ENCODE peak calls at places on chromosomes 5 and 9, in seven cellular contexts. W, G, X, K, H, P and S are unnamed samples.
A peak's percentile ranks its signal among the peaks of the same experiment; 100 is the strongest.

GRCh38 chr5:79705632-79706031 is 16.0 kb downstream of the CMYA5 start:
- DNase-seq in W (no peak), G (no peak), X (no peak), K (no peak), H (no peak), P (no peak), S (no peak)

GRCh38 chr5:439636-440035 is 3.3 kb upstream of the EXOC3 start:
- DNase-seq in W (no peak), G (no peak), X (no peak), K (no peak), H (no peak), P (peak; percentile 50), S (peak; percentile 36)

GRCh38 chr5:151130922-151131891 is 26.4 kb downstream of the ANXA6 start:
- DNase-seq in W (no peak), G (no peak), X (no peak), K (no peak), H (no peak), P (no peak), S (no peak)

GRCh38 chr5:130104895-130105684 is 200.8 kb downstream of the CHSY3 start:
- DNase-seq in W (peak; percentile 55), G (no peak), X (peak; percentile 16), K (no peak), H (no peak), P (no peak), S (no peak)

GRCh38 chr9:97293207-97293721 is 14.2 kb upstream of the CCDC180 start:
- DNase-seq in W (peak; percentile 17), G (peak; percentile 20), X (peak; percentile 41), K (no peak), H (peak; percentile 67), P (no peak), S (no peak)

GRCh38 chr5:167284491-167284890 is 1007.0 kb upstream of the WWC1 start:
- DNase-seq in W (peak; percentile 49), G (no peak), X (peak; percentile 45), K (no peak), H (no peak), P (no peak), S (no peak)

GRCh38 chr5:64767959-64768357 is 533 bp downstream of the SREK1IP1 start:
- DNase-seq in W (no peak), G (no peak), X (peak; percentile 6), K (no peak), H (peak; percentile 16), P (no peak), S (no peak)

GRCh38 chr9:74071502-74071901 is 425.6 kb upstream of the RORB start:
- DNase-seq in W (no peak), G (no peak), X (no peak), K (no peak), H (no peak), P (no peak), S (no peak)

GRCh38 chr5:171647043-171647899 is 138.3 kb upstream of the SMIM23 start:
- DNase-seq in W (peak; percentile 82), G (no peak), X (peak; percentile 88), K (no peak), H (no peak), P (no peak), S (no peak)

GRCh38 chr9:109600142-109600541 is 102.0 kb upstream of the PTPN3 start:
- DNase-seq in W (peak; percentile 99), G (peak; percentile 8), X (peak; percentile 91), K (no peak), H (peak; percentile 22), P (no peak), S (no peak)

GRCh38 chr9:2730971-2731370 is 13.7 kb downstream of the KCNV2 start:
- DNase-seq in W (no peak), G (no peak), X (no peak), K (no peak), H (no peak), P (no peak), S (no peak)

GRCh38 chr9:83649080-83649479 is 26.1 kb downstream of the IDNK start:
- DNase-seq in W (no peak), G (no peak), X (peak; percentile 40), K (no peak), H (peak; percentile 61), P (peak; percentile 88), S (peak; percentile 82)

GRCh38 chr9:97556721-97557605 is 55.5 kb downstream of the TMOD1 start:
- DNase-seq in W (no peak), G (no peak), X (no peak), K (no peak), H (no peak), P (no peak), S (peak; percentile 78)

GRCh38 chr5:171882118-171882517 is 96.5 kb downstream of the SMIM23 start:
- DNase-seq in W (no peak), G (no peak), X (no peak), K (no peak), H (no peak), P (no peak), S (no peak)

GRCh38 chr5:71013575-71013974 is 11.6 kb downstream of the NAIP start:
- DNase-seq in W (no peak), G (no peak), X (no peak), K (no peak), H (no peak), P (no peak), S (no peak)

GRCh38 chr5:111512026-111512405 is 319 bp downstream of the STARD4 start:
- DNase-seq in W (peak; percentile 41), G (no peak), X (peak; percentile 23), K (no peak), H (no peak), P (no peak), S (no peak)

GRCh38 chr9:136539427-136540412 is 6.1 kb downstream of the NOTCH1 start:
- DNase-seq in W (peak; percentile 62), G (no peak), X (peak; percentile 54), K (no peak), H (peak; percentile 94), P (peak; percentile 86), S (peak; percentile 91)

GRCh38 chr9:137685035-137685885 is 66.5 kb downstream of the EHMT1 start:
- DNase-seq in W (peak; percentile 69), G (no peak), X (peak; percentile 47), K (no peak), H (no peak), P (no peak), S (no peak)

GRCh38 chr5:63398346-63398745 is 563.9 kb downstream of the HTR1A start:
- DNase-seq in W (no peak), G (no peak), X (no peak), K (no peak), H (no peak), P (no peak), S (no peak)

GRCh38 chr5:66041612-66042011 is 102.5 kb upstream of the SREK1 start:
- DNase-seq in W (no peak), G (no peak), X (no peak), K (no peak), H (no peak), P (no peak), S (no peak)

GRCh38 chr5:109177227-109177626 is 232.5 kb downstream of the PJA2 start:
- DNase-seq in W (no peak), G (no peak), X (no peak), K (no peak), H (no peak), P (no peak), S (no peak)

GRCh38 chr9:95413793-95414192 is 96.3 kb upstream of the FANCC start:
- DNase-seq in W (no peak), G (no peak), X (no peak), K (no peak), H (no peak), P (no peak), S (no peak)

GRCh38 chr9:33210006-33210715 is 29.8 kb upstream of the SPINK4 start:
- DNase-seq in W (no peak), G (no peak), X (no peak), K (no peak), H (no peak), P (no peak), S (no peak)

GRCh38 chr5:71586052-71586940 is 844 bp upstream of the MCCC2 start:
- DNase-seq in W (no peak), G (no peak), X (no peak), K (no peak), H (peak; percentile 18), P (no peak), S (no peak)

GRCh38 chr5:74130141-74130897 is 504.3 kb downstream of the ARHGEF28 start:
- DNase-seq in W (no peak), G (no peak), X (no peak), K (no peak), H (no peak), P (no peak), S (no peak)

GRCh38 chr9:126307306-126308061 is 19.1 kb upstream of the MVB12B start:
- DNase-seq in W (no peak), G (no peak), X (no peak), K (no peak), H (no peak), P (no peak), S (no peak)

GRCh38 chr5:159178978-159179377 is 30.4 kb downstream of the RNF145 start:
- DNase-seq in W (peak; percentile 99), G (peak; percentile 36), X (peak; percentile 92), K (peak; percentile 81), H (no peak), P (no peak), S (no peak)